ENCODE peak calls at places on chromosomes 2 and 18, in seven cellular contexts. Q is K562, O is GM12878, V is HepG2, W is HCT116, F is SK-N-SH, U is H1. T is an unnamed sample.
A peak's percentile ranks its signal among the peaks of the same experiment; 100 is the strongest.

GRCh38 chr2:221060335-221060734 is 511.8 kb downstream of the EPHA4 start:
- DNase-seq in Q (no peak), O (no peak), V (no peak), W (no peak), F (no peak), U (no peak), T (no peak)

GRCh38 chr2:216104691-216105090 is 4.5 kb upstream of the XRCC5 start:
- DNase-seq in Q (no peak), O (no peak), V (no peak), W (no peak), F (no peak), U (no peak), T (no peak)

GRCh38 chr2:55010915-55011314 is 39.3 kb downstream of the RTN4 start:
- DNase-seq in Q (no peak), O (no peak), V (peak; percentile 28), W (no peak), F (no peak), U (no peak), T (no peak)

GRCh38 chr2:210007895-210008294 is 5.5 kb downstream of the RPE start:
- DNase-seq in Q (no peak), O (no peak), V (no peak), W (no peak), F (no peak), U (no peak), T (no peak)

GRCh38 chr2:145123606-145124005 is 603.7 kb upstream of the ZEB2 start:
- DNase-seq in Q (no peak), O (no peak), V (no peak), W (no peak), F (peak; percentile 24), U (no peak), T (no peak)

GRCh38 chr2:19868705-19869550 is 32.9 kb downstream of the TTC32 start:
- DNase-seq in Q (peak; percentile 42), O (no peak), V (no peak), W (no peak), F (peak; percentile 52), U (no peak), T (no peak)

GRCh38 chr2:181165199-181165868 is 184.9 kb downstream of the UBE2E3 start:
- DNase-seq in Q (no peak), O (no peak), V (no peak), W (no peak), F (no peak), U (no peak), T (no peak)

GRCh38 chr2:234951386-234952269 is at the start of gene SH3BP4:
- DNase-seq in Q (peak; percentile 75), O (no peak), V (peak; percentile 54), W (no peak), F (peak; percentile 99), U (no peak), T (no peak)

GRCh38 chr2:104443137-104443536 is 410.8 kb upstream of the POU3F3 start:
- DNase-seq in Q (no peak), O (no peak), V (no peak), W (no peak), F (no peak), U (no peak), T (no peak)

GRCh38 chr2:64656379-64656778 is 2.7 kb upstream of the SERTAD2 start:
- DNase-seq in Q (no peak), O (no peak), V (peak; percentile 76), W (no peak), F (no peak), U (no peak), T (no peak)

GRCh38 chr2:8677646-8678592 is 3.9 kb upstream of the ID2 start:
- DNase-seq in Q (peak; percentile 57), O (no peak), V (peak; percentile 76), W (peak; percentile 34), F (peak; percentile 85), U (no peak), T (peak; percentile 87)

GRCh38 chr2:23283653-23284052 is 101.3 kb upstream of the KLHL29 start:
- DNase-seq in Q (no peak), O (no peak), V (no peak), W (no peak), F (no peak), U (no peak), T (no peak)

GRCh38 chr2:198916548-198916947 is 541.2 kb downstream of the SATB2 start:
- DNase-seq in Q (no peak), O (no peak), V (no peak), W (no peak), F (no peak), U (no peak), T (no peak)

GRCh38 chr18:12968619-12969018 is 20.8 kb downstream of the SEH1L start:
- DNase-seq in Q (no peak), O (no peak), V (no peak), W (no peak), F (no peak), U (no peak), T (no peak)

GRCh38 chr2:120976501-120977307 is 241.0 kb downstream of the GLI2 start:
- DNase-seq in Q (no peak), O (no peak), V (no peak), W (no peak), F (peak; percentile 67), U (no peak), T (no peak)

GRCh38 chr2:120979921-120980320 is 244.3 kb downstream of the GLI2 start:
- DNase-seq in Q (no peak), O (no peak), V (no peak), W (no peak), F (no peak), U (no peak), T (no peak)

GRCh38 chr2:120977582-120978358 is 242.1 kb downstream of the GLI2 start:
- DNase-seq in Q (no peak), O (no peak), V (no peak), W (no peak), F (peak; percentile 69), U (no peak), T (no peak)

GRCh38 chr2:120978359-120979050 is 242.8 kb downstream of the GLI2 start:
- DNase-seq in Q (no peak), O (no peak), V (no peak), W (no peak), F (no peak), U (no peak), T (no peak)

DNA sequence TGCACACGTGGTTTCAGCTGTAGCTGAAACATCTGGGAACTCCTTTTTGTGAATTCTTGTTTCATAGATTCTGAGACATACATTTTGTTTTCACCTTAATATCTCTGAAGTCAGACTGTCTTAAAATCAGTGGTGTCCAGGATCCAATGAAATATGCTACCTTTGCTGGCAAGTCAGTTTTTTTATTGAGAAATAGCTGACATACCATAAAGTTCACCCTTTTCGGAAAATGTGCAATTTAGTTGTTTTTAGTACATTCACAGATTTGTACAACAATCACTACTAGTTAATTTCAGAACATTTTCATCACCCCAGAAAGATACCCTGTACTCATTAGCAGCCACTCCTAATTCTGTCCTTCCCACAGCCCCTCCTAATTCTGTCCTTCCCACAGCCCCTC is 243.7 kb downstream of the GLI2 start:
- DNase-seq in Q (no peak), O (no peak), V (no peak), W (no peak), F (no peak), U (no peak), T (no peak)
- H3K36me3 ChIP-seq in Q (no peaks in the 10 kb centered on the region), O (no peaks in the 10 kb centered on the region), V (no peaks in the 10 kb centered on the region), W (no peaks in the 10 kb centered on the region), F (peaks cover 29% of the 10 kb centered on the region), U (peaks cover 20% of the 10 kb centered on the region), T (peaks cover 75% of the 10 kb centered on the region)

GRCh38 chr2:143939976-143940375 is 579.9 kb downstream of the ZEB2 start:
- DNase-seq in Q (no peak), O (no peak), V (no peak), W (no peak), F (no peak), U (no peak), T (no peak)
- H3K9ac ChIP-seq in Q (no peak overlapping the region), O (no peak overlapping the region), V (no peak overlapping the region), W (no peak overlapping the region), F (no peak overlapping the region), U (no peak overlapping the region), T (no peak overlapping the region)

GRCh38 chr2:177523781-177524180 is 131.2 kb downstream of the AGPS start:
- DNase-seq in Q (no peak), O (no peak), V (no peak), W (no peak), F (no peak), U (no peak), T (no peak)

GRCh38 chr2:177530513-177531039 is 138.0 kb downstream of the AGPS start:
- DNase-seq in Q (no peak), O (no peak), V (no peak), W (no peak), F (peak; percentile 55), U (no peak), T (no peak)

GRCh38 chr2:177528341-177528740 is 135.8 kb downstream of the AGPS start:
- DNase-seq in Q (no peak), O (no peak), V (no peak), W (no peak), F (no peak), U (no peak), T (no peak)

GRCh38 chr2:177529166-177529565 is 136.6 kb downstream of the AGPS start:
- DNase-seq in Q (no peak), O (no peak), V (no peak), W (no peak), F (no peak), U (no peak), T (no peak)

GRCh38 chr2:177525351-177525750 is 132.8 kb downstream of the AGPS start:
- DNase-seq in Q (no peak), O (no peak), V (no peak), W (no peak), F (no peak), U (no peak), T (no peak)
- TF ChIP-seq YY1 in Q (no peak), O (no peak), V (no peak), W (no peak), F (no peak), U (no peak), T (no peak)

GRCh38 chr18:52312321-52312720 is 27.7 kb upstream of the DCC start:
- DNase-seq in Q (no peak), O (no peak), V (no peak), W (no peak), F (no peak), U (no peak), T (no peak)
- H3K36me3 ChIP-seq in Q (no peaks in the 10 kb centered on the region), O (no peaks in the 10 kb centered on the region), V (no peaks in the 10 kb centered on the region), W (no peaks in the 10 kb centered on the region), F (no peaks in the 10 kb centered on the region), U (no peaks in the 10 kb centered on the region), T (no peaks in the 10 kb centered on the region)

DNA sequence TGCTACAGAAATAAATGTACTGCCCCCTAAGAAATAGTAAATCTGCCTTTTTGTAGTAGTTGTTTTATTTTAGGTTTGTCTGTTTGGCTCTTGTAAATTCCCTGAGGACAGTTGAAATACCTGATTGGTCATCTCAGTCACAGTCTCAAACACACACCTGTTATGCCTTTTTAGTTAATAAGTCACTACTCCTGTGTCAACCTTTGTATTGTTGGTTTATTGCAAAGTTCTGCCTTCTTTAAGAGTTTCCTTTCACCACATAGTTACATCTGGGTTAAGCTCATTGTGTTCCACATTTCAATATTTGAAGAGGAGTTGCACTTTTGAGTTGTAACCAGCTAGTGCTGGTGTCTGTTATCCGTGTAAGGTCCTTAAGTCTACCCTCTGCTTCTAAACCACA is 198.7 kb downstream of the CCDC85A start:
- DNase-seq in Q (no peak), O (no peak), V (no peak), W (no peak), F (no peak), U (no peak), T (no peak)
- H3K9ac ChIP-seq in Q (no peak overlapping the region), O (no peak overlapping the region), V (no peak overlapping the region), W (no peak overlapping the region), F (no peak overlapping the region), U (no peak overlapping the region), T (no peak overlapping the region)

T was measured in NT2/D1.